ENCODE peak calls at places on chromosomes 11 and 22, in ten cellular contexts. L, S, F, A, Z, N, W, K, T and Q are unnamed samples.

GRCh38 chr22:44024288-44024908 is at the start of gene PARVB:
- DNase-seq in L (peak; percentile 70), S (peak; percentile 84), F (peak; percentile 72), A (peak; percentile 32), Z (no peak), N (no peak), W (peak; percentile 50), K (peak; percentile 19), T (no peak), Q (no peak)

GRCh38 chr11:296206-296975 is 2.9 kb downstream of the IFITM5 start:
- DNase-seq in L (peak; percentile 46), S (no peak), F (peak; percentile 77), A (no peak), Z (no peak), N (no peak), W (no peak), K (peak; percentile 14), T (no peak), Q (no peak)

GRCh38 chr11:15816270-15816871 is 540.0 kb downstream of the SOX6 start:
- DNase-seq in L (no peak), S (no peak), F (no peak), A (no peak), Z (no peak), N (peak; percentile 92), W (no peak), K (no peak), T (peak; percentile 88), Q (no peak)

GRCh38 chr11:115226556-115226955 is 277.7 kb downstream of the CADM1 start:
- DNase-seq in L (no peak), S (no peak), F (no peak), A (no peak), Z (no peak), N (peak; percentile 84), W (no peak), K (no peak), T (peak; percentile 93), Q (peak; percentile 41)

GRCh38 chr11:46680164-46680760 is 20.2 kb downstream of the ARHGAP1 start:
- DNase-seq in L (no peak), S (no peak), F (no peak), A (no peak), Z (no peak), N (no peak), W (no peak), K (no peak), T (no peak), Q (no peak)

GRCh38 chr11:92306966-92307504 is 82.4 kb downstream of the FAT3 start:
- DNase-seq in L (no peak), S (no peak), F (no peak), A (no peak), Z (no peak), N (no peak), W (no peak), K (no peak), T (no peak), Q (no peak)

GRCh38 chr11:129275825-129276224 is 83.7 kb upstream of the ARHGAP32 start:
- DNase-seq in L (no peak), S (no peak), F (no peak), A (no peak), Z (no peak), N (no peak), W (no peak), K (peak; percentile 50), T (no peak), Q (no peak)

GRCh38 chr22:21938071-21938822 is 14.4 kb downstream of the PPM1F start:
- DNase-seq in L (peak; percentile 98), S (peak; percentile 96), F (peak; percentile 96), A (peak; percentile 85), Z (peak; percentile 52), N (peak; percentile 83), W (peak; percentile 94), K (peak; percentile 94), T (peak; percentile 75), Q (peak; percentile 94)

GRCh38 chr11:44470849-44471248 is 94.6 kb upstream of the CD82 start:
- DNase-seq in L (no peak), S (no peak), F (no peak), A (no peak), Z (no peak), N (no peak), W (no peak), K (no peak), T (no peak), Q (no peak)

GRCh38 chr22:36302439-36303114 is 49.6 kb downstream of the APOL1 start:
- DNase-seq in L (no peak), S (no peak), F (peak; percentile 50), A (no peak), Z (no peak), N (peak; percentile 55), W (no peak), K (no peak), T (no peak), Q (no peak)

GRCh38 chr22:33476206-33476605 is 418.0 kb upstream of the SYN3 start:
- DNase-seq in L (no peak), S (no peak), F (no peak), A (no peak), Z (no peak), N (no peak), W (no peak), K (no peak), T (no peak), Q (no peak)

GRCh38 chr11:1235615-1236315 is 12.9 kb downstream of the MUC5B start:
- DNase-seq in L (peak; percentile 42), S (peak; percentile 37), F (peak; percentile 58), A (no peak), Z (no peak), N (no peak), W (no peak), K (no peak), T (no peak), Q (no peak)

GRCh38 chr11:15483205-15483604 is 368.5 kb downstream of the INSC start:
- DNase-seq in L (no peak), S (no peak), F (no peak), A (no peak), Z (no peak), N (no peak), W (no peak), K (no peak), T (no peak), Q (no peak)

GRCh38 chr22:19143967-19144400 is 467 bp downstream of the ESS2 start:
- DNase-seq in L (no peak), S (no peak), F (no peak), A (no peak), Z (no peak), N (peak; percentile 18), W (no peak), K (no peak), T (peak; percentile 12), Q (no peak)

GRCh38 chr11:89381094-89381493 is 110.1 kb downstream of the NOX4 start:
- DNase-seq in L (no peak), S (no peak), F (no peak), A (no peak), Z (no peak), N (peak; percentile 98), W (no peak), K (no peak), T (peak; percentile 99), Q (no peak)

GRCh38 chr11:69666752-69667536 is 8.2 kb downstream of the LTO1 start:
- DNase-seq in L (peak; percentile 13), S (peak; percentile 15), F (no peak), A (no peak), Z (no peak), N (no peak), W (no peak), K (no peak), T (no peak), Q (no peak)

GRCh38 chr11:69665669-69666068 is 9.5 kb downstream of the LTO1 start:
- DNase-seq in L (peak; percentile 13), S (no peak), F (no peak), A (no peak), Z (no peak), N (no peak), W (no peak), K (no peak), T (no peak), Q (no peak)

GRCh38 chr11:69664901-69665300 is 10.3 kb downstream of the LTO1 start:
- DNase-seq in L (no peak), S (no peak), F (no peak), A (no peak), Z (no peak), N (no peak), W (no peak), K (no peak), T (no peak), Q (no peak)

GRCh38 chr11:69667619-69668604 is 7.2 kb downstream of the LTO1 start:
- DNase-seq in L (peak; percentile 29), S (peak; percentile 11), F (no peak), A (no peak), Z (no peak), N (no peak), W (no peak), K (no peak), T (no peak), Q (no peak)

GRCh38 chr11:69666261-69666660 is 8.9 kb downstream of the LTO1 start:
- DNase-seq in L (peak; percentile 23), S (peak; percentile 11), F (no peak), A (no peak), Z (no peak), N (no peak), W (no peak), K (no peak), T (no peak), Q (no peak)
- H3K4me1 ChIP-seq in L (peaks cover 10% of the 10 kb centered on the region), S (peaks cover 8% of the 10 kb centered on the region), F (no peaks in the 10 kb centered on the region), A (no peaks in the 10 kb centered on the region), Z (peaks cover 22% of the 10 kb centered on the region), N (peaks cover 2% of the 10 kb centered on the region), W (no peaks in the 10 kb centered on the region), K (peaks cover 7% of the 10 kb centered on the region), T (peaks cover 8% of the 10 kb centered on the region), Q (no peaks in the 10 kb centered on the region)

DNA sequence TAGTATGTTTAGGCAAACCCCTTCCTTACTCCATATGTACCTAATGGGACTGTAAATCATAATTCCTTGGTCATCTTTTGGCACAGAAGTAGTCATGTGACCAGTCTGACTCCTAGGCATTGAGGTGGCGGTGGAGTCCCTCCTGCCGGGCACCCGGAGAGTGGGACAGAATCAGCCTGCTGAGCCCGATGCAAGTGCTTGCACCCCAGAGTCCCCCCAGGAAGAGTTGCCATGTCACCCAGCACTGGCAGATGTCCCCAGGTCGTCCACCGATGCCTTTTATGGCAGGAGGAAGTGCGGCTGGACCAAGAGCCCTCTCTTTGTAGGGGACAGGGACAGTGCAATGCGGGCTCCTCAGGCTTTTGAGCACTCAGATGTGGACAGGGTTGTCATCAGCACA is 500.3 kb downstream of the NELL1 start:
- DNase-seq in L (no peak), S (no peak), F (peak; percentile 36), A (no peak), Z (no peak), N (no peak), W (no peak), K (no peak), T (no peak), Q (no peak)
- H3K4me1 ChIP-seq in L (no peaks in the 10 kb centered on the region), S (no peaks in the 10 kb centered on the region), F (no peaks in the 10 kb centered on the region), A (no peaks in the 10 kb centered on the region), Z (no peaks in the 10 kb centered on the region), N (no peaks in the 10 kb centered on the region), W (no peaks in the 10 kb centered on the region), K (no peaks in the 10 kb centered on the region), T (no peaks in the 10 kb centered on the region), Q (no peaks in the 10 kb centered on the region)

GRCh38 chr22:42957958-42958357 is 57.0 kb downstream of the PACSIN2 start:
- DNase-seq in L (no peak), S (no peak), F (no peak), A (no peak), Z (no peak), N (no peak), W (no peak), K (no peak), T (no peak), Q (no peak)
- H3K4me1 ChIP-seq in L (peaks cover 35% of the 10 kb centered on the region), S (peaks cover 32% of the 10 kb centered on the region), F (peaks cover 61% of the 10 kb centered on the region), A (no peaks in the 10 kb centered on the region), Z (peaks cover 25% of the 10 kb centered on the region), N (peaks cover 22% of the 10 kb centered on the region), W (peaks cover 6% of the 10 kb centered on the region), K (peaks cover 82% of the 10 kb centered on the region), T (peaks cover 16% of the 10 kb centered on the region), Q (peaks cover 17% of the 10 kb centered on the region)

GRCh38 chr11:19232910-19233503 is 7.7 kb downstream of the E2F8 start:
- DNase-seq in L (no peak), S (no peak), F (no peak), A (no peak), Z (no peak), N (peak; percentile 87), W (no peak), K (no peak), T (peak; percentile 92), Q (no peak)
- H3K4me1 ChIP-seq in L (peaks cover 12% of the 10 kb centered on the region), S (no peaks in the 10 kb centered on the region), F (no peaks in the 10 kb centered on the region), A (no peaks in the 10 kb centered on the region), Z (no peaks in the 10 kb centered on the region), N (peaks cover 2% of the 10 kb centered on the region), W (peaks cover 9% of the 10 kb centered on the region), K (no peaks in the 10 kb centered on the region), T (peaks cover 4% of the 10 kb centered on the region), Q (no peaks in the 10 kb centered on the region)